ENCODE peak calls at places on chromosomes 11 and 22, in nine cellular contexts. One of them, this sample, is unnamed. For H3K27me3, the result is how much of the 10 kb centered on the place peaks cover.

GRCh38 chr11:17408026-17408425 is 19.6 kb upstream of the KCNJ11 start:
- DNase-seq in dorsolateral prefrontal cortex: no peak
- DNase-seq in lung: no peak
- DNase-seq in tibial artery: no peak
- DNase-seq in pancreas: no peak
- DNase-seq in WERI-Rb-1: no peak
- DNase-seq in right cardiac atrium: no peak
- DNase-seq in neural progenitor cell: no peak
- DNase-seq in colonic mucosa: no peak
- DNase-seq in this sample: no peak

GRCh38 chr22:40911772-40912171 is 39.4 kb upstream of the RBX1 start:
- DNase-seq in pancreas: no peak
- DNase-seq in lung: no peak
- DNase-seq in dorsolateral prefrontal cortex: no peak
- DNase-seq in WERI-Rb-1: no peak
- DNase-seq in right cardiac atrium: no peak
- DNase-seq in tibial artery: no peak
- DNase-seq in colonic mucosa: no peak
- DNase-seq in neural progenitor cell: no peak
- DNase-seq in this sample: no peak

GRCh38 chr11:78008174-78008573 is 13.7 kb upstream of the INTS4 start:
- DNase-seq in neural progenitor cell: no peak
- DNase-seq in lung: no peak
- DNase-seq in right cardiac atrium: no peak
- DNase-seq in tibial artery: no peak
- DNase-seq in pancreas: no peak
- DNase-seq in dorsolateral prefrontal cortex: no peak
- DNase-seq in colonic mucosa: no peak
- DNase-seq in WERI-Rb-1: no peak
- DNase-seq in this sample: no peak

GRCh38 chr11:85772700-85773099 is 38.2 kb downstream of the SYTL2 start:
- DNase-seq in colonic mucosa: no peak
- DNase-seq in neural progenitor cell: no peak
- DNase-seq in pancreas: no peak
- DNase-seq in WERI-Rb-1: no peak
- DNase-seq in tibial artery: no peak
- DNase-seq in right cardiac atrium: no peak
- DNase-seq in lung: no peak
- DNase-seq in dorsolateral prefrontal cortex: no peak
- DNase-seq in this sample: peak

GRCh38 chr22:22397292-22397870 is 111.2 kb downstream of the ZNF280B start:
- DNase-seq in WERI-Rb-1: peak
- DNase-seq in pancreas: no peak
- DNase-seq in dorsolateral prefrontal cortex: peak
- DNase-seq in right cardiac atrium: no peak
- DNase-seq in tibial artery: no peak
- DNase-seq in colonic mucosa: no peak
- DNase-seq in neural progenitor cell: peak
- DNase-seq in lung: no peak
- DNase-seq in this sample: peak

GRCh38 chr22:26565889-26566288 is 24.0 kb downstream of the TPST2 start:
- DNase-seq in neural progenitor cell: no peak
- DNase-seq in lung: no peak
- DNase-seq in tibial artery: no peak
- DNase-seq in dorsolateral prefrontal cortex: no peak
- DNase-seq in WERI-Rb-1: no peak
- DNase-seq in colonic mucosa: no peak
- DNase-seq in right cardiac atrium: no peak
- DNase-seq in pancreas: no peak
- DNase-seq in this sample: no peak

GRCh38 chr22:42688241-42688913 is 32.3 kb downstream of the A4GALT start:
- DNase-seq in neural progenitor cell: peak
- DNase-seq in pancreas: peak
- DNase-seq in lung: peak
- DNase-seq in dorsolateral prefrontal cortex: peak
- DNase-seq in WERI-Rb-1: peak
- DNase-seq in colonic mucosa: peak
- DNase-seq in tibial artery: peak
- DNase-seq in right cardiac atrium: peak
- DNase-seq in this sample: peak

GRCh38 chr11:47348859-47349258 is 3.6 kb downstream of the MYBPC3 start:
- DNase-seq in tibial artery: no peak
- DNase-seq in dorsolateral prefrontal cortex: peak
- DNase-seq in lung: no peak
- DNase-seq in WERI-Rb-1: peak
- DNase-seq in colonic mucosa: no peak
- DNase-seq in pancreas: no peak
- DNase-seq in right cardiac atrium: peak
- DNase-seq in neural progenitor cell: peak
- DNase-seq in this sample: peak

GRCh38 chr11:105100206-105100605 is 39.4 kb downstream of the CARD18 start:
- DNase-seq in neural progenitor cell: no peak
- DNase-seq in WERI-Rb-1: no peak
- DNase-seq in tibial artery: no peak
- DNase-seq in dorsolateral prefrontal cortex: no peak
- DNase-seq in pancreas: no peak
- DNase-seq in right cardiac atrium: no peak
- DNase-seq in colonic mucosa: no peak
- DNase-seq in lung: no peak
- DNase-seq in this sample: no peak

GRCh38 chr22:23398701-23399366 is 181.3 kb downstream of the IGLL1 start:
- DNase-seq in tibial artery: no peak
- DNase-seq in pancreas: no peak
- DNase-seq in dorsolateral prefrontal cortex: no peak
- DNase-seq in colonic mucosa: no peak
- DNase-seq in right cardiac atrium: no peak
- DNase-seq in lung: no peak
- DNase-seq in neural progenitor cell: no peak
- DNase-seq in WERI-Rb-1: peak
- DNase-seq in this sample: peak
- H3K27me3 ChIP-seq in tibial artery: under half
- H3K27me3 ChIP-seq in pancreas: under half
- H3K27me3 ChIP-seq in dorsolateral prefrontal cortex: under half
- H3K27me3 ChIP-seq in colonic mucosa: under half
- H3K27me3 ChIP-seq in right cardiac atrium: under half
- H3K27me3 ChIP-seq in lung: under half
- H3K27me3 ChIP-seq in neural progenitor cell: under half
- H3K27me3 ChIP-seq in WERI-Rb-1: under half
- H3K27me3 ChIP-seq in this sample: under half

GRCh38 chr22:25417792-25418191 is 146.7 kb upstream of the GRK3 start:
- DNase-seq in dorsolateral prefrontal cortex: no peak
- DNase-seq in WERI-Rb-1: no peak
- DNase-seq in right cardiac atrium: no peak
- DNase-seq in pancreas: no peak
- DNase-seq in neural progenitor cell: no peak
- DNase-seq in lung: no peak
- DNase-seq in colonic mucosa: no peak
- DNase-seq in tibial artery: no peak
- DNase-seq in this sample: no peak

GRCh38 chr22:25420925-25421904 is 143.3 kb upstream of the GRK3 start:
- DNase-seq in tibial artery: no peak
- DNase-seq in WERI-Rb-1: no peak
- DNase-seq in right cardiac atrium: peak
- DNase-seq in dorsolateral prefrontal cortex: no peak
- DNase-seq in neural progenitor cell: peak
- DNase-seq in colonic mucosa: no peak
- DNase-seq in lung: no peak
- DNase-seq in pancreas: no peak
- DNase-seq in this sample: no peak

GRCh38 chr22:25419247-25420113 is 145.0 kb upstream of the GRK3 start:
- DNase-seq in colonic mucosa: peak
- DNase-seq in tibial artery: no peak
- DNase-seq in neural progenitor cell: no peak
- DNase-seq in WERI-Rb-1: no peak
- DNase-seq in dorsolateral prefrontal cortex: peak
- DNase-seq in pancreas: no peak
- DNase-seq in lung: peak
- DNase-seq in right cardiac atrium: peak
- DNase-seq in this sample: peak

GRCh38 chr22:25420471-25420924 is 144.0 kb upstream of the GRK3 start:
- DNase-seq in pancreas: no peak
- DNase-seq in neural progenitor cell: no peak
- DNase-seq in right cardiac atrium: no peak
- DNase-seq in lung: no peak
- DNase-seq in dorsolateral prefrontal cortex: no peak
- DNase-seq in colonic mucosa: peak
- DNase-seq in WERI-Rb-1: no peak
- DNase-seq in tibial artery: no peak
- DNase-seq in this sample: no peak
- H3K4me3 ChIP-seq in pancreas: no peak
- H3K4me3 ChIP-seq in neural progenitor cell: peak
- H3K4me3 ChIP-seq in right cardiac atrium: peak
- H3K4me3 ChIP-seq in lung: no peak
- H3K4me3 ChIP-seq in dorsolateral prefrontal cortex: peak
- H3K4me3 ChIP-seq in colonic mucosa: peak
- H3K4me3 ChIP-seq in WERI-Rb-1: no peak
- H3K4me3 ChIP-seq in tibial artery: peak
- H3K4me3 ChIP-seq in this sample: no peak

GRCh38 chr11:329886-330253 is 9.2 kb upstream of the IFITM3 start:
- DNase-seq in WERI-Rb-1: no peak
- DNase-seq in tibial artery: peak
- DNase-seq in lung: no peak
- DNase-seq in colonic mucosa: no peak
- DNase-seq in dorsolateral prefrontal cortex: no peak
- DNase-seq in right cardiac atrium: peak
- DNase-seq in pancreas: no peak
- DNase-seq in neural progenitor cell: no peak
- DNase-seq in this sample: no peak

GRCh38 chr11:331332-332060 is 10.8 kb upstream of the IFITM3 start:
- DNase-seq in neural progenitor cell: no peak
- DNase-seq in WERI-Rb-1: no peak
- DNase-seq in colonic mucosa: no peak
- DNase-seq in pancreas: no peak
- DNase-seq in lung: no peak
- DNase-seq in right cardiac atrium: peak
- DNase-seq in tibial artery: peak
- DNase-seq in dorsolateral prefrontal cortex: no peak
- DNase-seq in this sample: no peak

GRCh38 chr11:330694-331314 is 10.1 kb upstream of the IFITM3 start:
- DNase-seq in dorsolateral prefrontal cortex: no peak
- DNase-seq in colonic mucosa: peak
- DNase-seq in right cardiac atrium: peak
- DNase-seq in WERI-Rb-1: no peak
- DNase-seq in neural progenitor cell: no peak
- DNase-seq in tibial artery: peak
- DNase-seq in lung: no peak
- DNase-seq in pancreas: no peak
- DNase-seq in this sample: no peak

GRCh38 chr11:328012-328411 is 7.4 kb upstream of the IFITM3 start:
- DNase-seq in WERI-Rb-1: no peak
- DNase-seq in lung: no peak
- DNase-seq in dorsolateral prefrontal cortex: no peak
- DNase-seq in neural progenitor cell: no peak
- DNase-seq in tibial artery: peak
- DNase-seq in pancreas: no peak
- DNase-seq in colonic mucosa: no peak
- DNase-seq in right cardiac atrium: peak
- DNase-seq in this sample: no peak

DNA sequence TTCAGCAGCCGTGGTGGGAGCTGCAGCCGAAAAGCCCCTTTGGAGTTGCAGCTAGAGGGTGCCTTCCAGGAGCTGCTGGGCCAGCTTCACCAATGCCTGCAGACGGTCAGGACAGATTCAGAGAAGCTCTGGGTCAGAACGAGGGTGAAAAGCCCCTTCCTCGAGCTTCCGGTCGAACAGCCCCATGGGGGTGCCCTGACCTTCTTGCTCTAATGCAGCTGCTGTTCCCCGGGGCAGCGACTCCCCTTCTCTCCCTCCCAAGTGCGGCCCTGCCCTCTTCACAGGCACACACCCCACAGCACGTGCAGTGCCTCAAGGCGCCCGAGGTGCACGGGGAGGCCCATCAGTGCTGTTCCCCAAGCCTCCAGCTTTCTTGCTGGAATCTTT is 9.6 kb upstream of the IFITM3 start:
- DNase-seq in lung: no peak
- DNase-seq in colonic mucosa: no peak
- DNase-seq in neural progenitor cell: no peak
- DNase-seq in WERI-Rb-1: no peak
- DNase-seq in right cardiac atrium: peak
- DNase-seq in tibial artery: peak
- DNase-seq in dorsolateral prefrontal cortex: no peak
- DNase-seq in pancreas: no peak
- DNase-seq in this sample: no peak
- H3K27me3 ChIP-seq in lung: under half
- H3K27me3 ChIP-seq in colonic mucosa: under half
- H3K27me3 ChIP-seq in neural progenitor cell: under half
- H3K27me3 ChIP-seq in WERI-Rb-1: under half
- H3K27me3 ChIP-seq in right cardiac atrium: under half
- H3K27me3 ChIP-seq in tibial artery: under half
- H3K27me3 ChIP-seq in dorsolateral prefrontal cortex: under half
- H3K27me3 ChIP-seq in pancreas: under half
- H3K27me3 ChIP-seq in this sample: under half

GRCh38 chr11:133967599-133968238 is 11.0 kb upstream of the IGSF9B start:
- DNase-seq in neural progenitor cell: no peak
- DNase-seq in lung: no peak
- DNase-seq in colonic mucosa: no peak
- DNase-seq in WERI-Rb-1: no peak
- DNase-seq in right cardiac atrium: no peak
- DNase-seq in dorsolateral prefrontal cortex: no peak
- DNase-seq in tibial artery: no peak
- DNase-seq in pancreas: no peak
- DNase-seq in this sample: no peak
- H3K4me3 ChIP-seq in neural progenitor cell: no peak
- H3K4me3 ChIP-seq in lung: no peak
- H3K4me3 ChIP-seq in colonic mucosa: no peak
- H3K4me3 ChIP-seq in WERI-Rb-1: peak
- H3K4me3 ChIP-seq in right cardiac atrium: no peak
- H3K4me3 ChIP-seq in dorsolateral prefrontal cortex: peak
- H3K4me3 ChIP-seq in tibial artery: no peak
- H3K4me3 ChIP-seq in pancreas: no peak
- H3K4me3 ChIP-seq in this sample: no peak

GRCh38 chr11:38156495-38157146 is 1558.6 kb upstream of the RAG2 start:
- DNase-seq in tibial artery: no peak
- DNase-seq in lung: no peak
- DNase-seq in right cardiac atrium: no peak
- DNase-seq in dorsolateral prefrontal cortex: no peak
- DNase-seq in pancreas: no peak
- DNase-seq in colonic mucosa: no peak
- DNase-seq in neural progenitor cell: no peak
- DNase-seq in WERI-Rb-1: no peak
- DNase-seq in this sample: no peak

GRCh38 chr11:38159038-38159437 is 1561.0 kb upstream of the RAG2 start:
- DNase-seq in pancreas: no peak
- DNase-seq in right cardiac atrium: no peak
- DNase-seq in neural progenitor cell: no peak
- DNase-seq in WERI-Rb-1: no peak
- DNase-seq in dorsolateral prefrontal cortex: no peak
- DNase-seq in tibial artery: no peak
- DNase-seq in lung: no peak
- DNase-seq in colonic mucosa: no peak
- DNase-seq in this sample: no peak

DNA sequence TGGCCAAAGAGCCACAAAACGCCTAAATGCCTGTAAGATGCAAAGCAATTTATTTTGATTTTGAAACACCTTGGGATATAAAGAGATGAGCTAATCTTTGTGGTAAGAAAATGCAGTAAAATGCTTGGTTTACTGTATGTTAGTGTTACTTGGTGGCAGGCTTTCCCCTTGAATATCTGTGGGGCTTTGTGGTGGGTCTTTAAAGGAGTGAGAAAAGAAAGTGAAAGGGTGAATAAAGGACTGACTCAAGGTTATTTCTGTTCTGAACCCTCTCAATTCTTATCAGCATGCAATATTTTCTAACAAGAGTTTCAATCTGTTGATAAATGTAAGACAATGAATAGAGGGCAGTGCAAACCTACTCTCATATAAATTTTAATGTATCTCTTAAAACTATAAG is 1555.9 kb upstream of the RAG2 start:
- DNase-seq in tibial artery: no peak
- DNase-seq in right cardiac atrium: no peak
- DNase-seq in lung: no peak
- DNase-seq in pancreas: no peak
- DNase-seq in WERI-Rb-1: no peak
- DNase-seq in colonic mucosa: no peak
- DNase-seq in dorsolateral prefrontal cortex: no peak
- DNase-seq in neural progenitor cell: no peak
- DNase-seq in this sample: no peak
- H3K27me3 ChIP-seq in tibial artery: under half
- H3K27me3 ChIP-seq in right cardiac atrium: under half
- H3K27me3 ChIP-seq in lung: under half
- H3K27me3 ChIP-seq in pancreas: under half
- H3K27me3 ChIP-seq in WERI-Rb-1: under half
- H3K27me3 ChIP-seq in colonic mucosa: under half
- H3K27me3 ChIP-seq in dorsolateral prefrontal cortex: under half
- H3K27me3 ChIP-seq in neural progenitor cell: under half
- H3K27me3 ChIP-seq in this sample: under half

This sample was measured in SJCRH30.